ENCODE peak calls at places on chromosomes 3 and 15, in ten cellular contexts. A is uterus; X is EH; Q is HCEC 1CT; H is RCC 7860; J is glutamatergic neuron; P is CD4-positive, alpha-beta memory T cell; C is endothelial cell; Z is NCI-H1417; F is DMS153. V is an unnamed sample.

GRCh38 chr3:184544513-184544861 is 17.1 kb upstream of the EPHB3 start:
- DNase-seq in A (no peak), X (no peak), Q (no peak), H (no peak), J (no peak), P (no peak), C (no peak), Z (no peak), F (no peak), V (no peak)

GRCh38 chr3:57555316-57555715 is 758 bp upstream of the PDE12 start:
- DNase-seq in A (no peak), X (no peak), Q (no peak), H (no peak), J (no peak), P (no peak), C (no peak), Z (no peak), F (no peak), V (peak; percentile 60)

GRCh38 chr3:101259485-101260341 is 60.7 kb downstream of the IMPG2 start:
- DNase-seq in A (no peak), X (no peak), Q (no peak), H (no peak), J (no peak), P (no peak), C (no peak), Z (no peak), F (no peak), V (no peak)

GRCh38 chr3:14124223-14124614 is 451 bp downstream of the CHCHD4 start:
- DNase-seq in A (peak; percentile 65), X (peak; percentile 57), Q (peak; percentile 53), H (peak; percentile 29), J (peak; percentile 49), P (no peak), C (peak; percentile 37), Z (peak; percentile 75), F (no peak), V (peak; percentile 91)

GRCh38 chr3:12370758-12371157 is 81.9 kb downstream of the PPARG start:
- DNase-seq in A (no peak), X (peak; percentile 33), Q (peak; percentile 63), H (no peak), J (no peak), P (no peak), C (peak; percentile 27), Z (peak; percentile 1), F (no peak), V (no peak)

GRCh38 chr3:188187055-188187454 is 33.1 kb downstream of the LPP start:
- DNase-seq in A (no peak), X (no peak), Q (peak; percentile 67), H (no peak), J (no peak), P (peak; percentile 17), C (no peak), Z (no peak), F (no peak), V (peak; percentile 86)

GRCh38 chr3:146189519-146190173 is 28.7 kb upstream of the PLOD2 start:
- DNase-seq in A (peak; percentile 19), X (peak; percentile 65), Q (peak; percentile 70), H (peak; percentile 62), J (no peak), P (peak; percentile 12), C (peak; percentile 29), Z (peak; percentile 40), F (peak; percentile 42), V (peak; percentile 82)

GRCh38 chr15:57385923-57386390 is 9.7 kb downstream of the CGNL1 start:
- DNase-seq in A (no peak), X (no peak), Q (no peak), H (no peak), J (no peak), P (no peak), C (no peak), Z (no peak), F (no peak), V (no peak)

GRCh38 chr3:14216257-14217048 is 37.8 kb downstream of the LSM3 start:
- DNase-seq in A (no peak), X (no peak), Q (no peak), H (no peak), J (peak; percentile 68), P (no peak), C (peak; percentile 49), Z (no peak), F (no peak), V (peak; percentile 75)

GRCh38 chr15:59247364-59247763 is 40.7 kb downstream of the LDHAL6B start:
- DNase-seq in A (no peak), X (peak; percentile 78), Q (peak; percentile 73), H (peak; percentile 37), J (peak; percentile 47), P (peak; percentile 36), C (peak; percentile 62), Z (peak; percentile 56), F (peak; percentile 38), V (peak; percentile 84)

GRCh38 chr3:49378249-49378899 is 20.2 kb upstream of the GPX1 start:
- DNase-seq in A (peak; percentile 47), X (peak; percentile 97), Q (no peak), H (peak; percentile 75), J (no peak), P (no peak), C (no peak), Z (no peak), F (no peak), V (no peak)

GRCh38 chr3:62226601-62227339 is 146.6 kb downstream of the FEZF2 start:
- DNase-seq in A (no peak), X (no peak), Q (no peak), H (no peak), J (no peak), P (no peak), C (no peak), Z (no peak), F (no peak), V (no peak)

GRCh38 chr15:38688761-38689160 is 124.1 kb upstream of the RASGRP1 start:
- DNase-seq in A (no peak), X (no peak), Q (no peak), H (no peak), J (no peak), P (peak; percentile 64), C (no peak), Z (no peak), F (no peak), V (no peak)

GRCh38 chr3:194540268-194540937 is 53.6 kb upstream of the ATP13A3 start:
- DNase-seq in A (no peak), X (no peak), Q (no peak), H (no peak), J (no peak), P (no peak), C (no peak), Z (no peak), F (no peak), V (no peak)

GRCh38 chr3:39707314-39707909 is 102.0 kb upstream of the MYRIP start:
- DNase-seq in A (no peak), X (peak; percentile 54), Q (peak; percentile 12), H (peak; percentile 8), J (no peak), P (peak; percentile 5), C (peak; percentile 26), Z (no peak), F (no peak), V (peak; percentile 81)

GRCh38 chr3:142628806-142629205 is 32.6 kb downstream of the PLS1 start:
- DNase-seq in A (no peak), X (no peak), Q (no peak), H (no peak), J (no peak), P (no peak), C (no peak), Z (no peak), F (no peak), V (no peak)

GRCh38 chr3:76570436-76571057 is 469.4 kb upstream of the ROBO2 start:
- DNase-seq in A (no peak), X (no peak), Q (peak; percentile 32), H (peak; percentile 13), J (no peak), P (no peak), C (no peak), Z (no peak), F (no peak), V (peak; percentile 64)